ENCODE peak calls at places on chromosomes 6 and 20, in four cellular contexts. R is MM.1S, X is GM23338, M is fibroblast of lung. B is an unnamed sample.

GRCh38 chr6:152353440-152353839 is 283.7 kb downstream of the SYNE1 start:
- DNase-seq in R (no peak), X (no peak), M (no peak), B (no peak)

GRCh38 chr6:122749451-122750050 is 30.0 kb upstream of the FABP7 start:
- DNase-seq in X (no peak), R (no peak), M (no peak), B (no peak)

GRCh38 chr20:17543531-17543961 is 12.4 kb upstream of the BFSP1 start:
- DNase-seq in R (no peak), X (no peak), M (peak), B (no peak)

GRCh38 chr20:2314759-2315439 is 19.1 kb downstream of the TGM3 start:
- DNase-seq in M (peak), R (no peak), X (no peak), B (peak)

GRCh38 chr6:112879920-112880413 is 532.8 kb downstream of the RFPL4B start:
- DNase-seq in X (peak), M (no peak), R (no peak), B (no peak)

GRCh38 chr6:169454872-169455204 is 201.2 kb upstream of the THBS2 start:
- DNase-seq in X (no peak), M (no peak), R (no peak), B (no peak)

GRCh38 chr6:38212579-38212978 is 393.1 kb downstream of the ZFAND3 start:
- DNase-seq in R (no peak), X (peak), M (no peak), B (no peak)

GRCh38 chr6:133804263-133804662 is 84.7 kb upstream of the TCF21 start:
- DNase-seq in R (no peak), M (peak), X (no peak), B (no peak)

GRCh38 chr6:40587240-40588069 is at the start of gene LRFN2:
- DNase-seq in X (peak), M (peak), R (peak), B (no peak)

GRCh38 chr6:49462599-49462926 is 490 bp downstream of the MMUT start:
- DNase-seq in R (no peak), M (no peak), X (peak), B (no peak)

GRCh38 chr6:155936551-155936950 is 480.9 kb upstream of the NOX3 start:
- DNase-seq in R (no peak), X (no peak), M (peak), B (no peak)

GRCh38 chr6:41697902-41698349 is 37.5 kb downstream of the TFEB start:
- DNase-seq in X (no peak), R (no peak), M (peak), B (no peak)

GRCh38 chr6:168181316-168181715 is 102.3 kb upstream of the FRMD1 start:
- DNase-seq in M (no peak), R (no peak), X (no peak), B (no peak)

GRCh38 chr6:156694679-156695078 is 82.5 kb upstream of the ARID1B start:
- DNase-seq in X (no peak), R (no peak), M (no peak), B (no peak)

GRCh38 chr6:70124882-70125535 is 177.9 kb downstream of the COL9A1 start:
- DNase-seq in M (peak), X (no peak), R (no peak), B (no peak)

GRCh38 chr20:59825944-59826759 is 107.3 kb downstream of the SYCP2 start:
- DNase-seq in X (no peak), M (no peak), R (no peak), B (peak)

GRCh38 chr6:149176971-149177667 is 140.4 kb upstream of the TAB2 start:
- DNase-seq in X (no peak), R (no peak), M (no peak), B (no peak)

GRCh38 chr20:62167474-62167873 is 15.4 kb upstream of the MTG2 start:
- DNase-seq in R (no peak), X (no peak), M (no peak), B (no peak)

GRCh38 chr6:22765015-22765414 is 195.6 kb downstream of the HDGFL1 start:
- DNase-seq in X (no peak), M (peak), R (no peak), B (no peak)

GRCh38 chr20:18032977-18033892 is 24.5 kb downstream of the OVOL2 start:
- DNase-seq in R (no peak), M (no peak), X (peak), B (no peak)

GRCh38 chr6:42454428-42454791 is 2.7 kb upstream of the TRERF1 start:
- DNase-seq in R (no peak), M (no peak), X (peak), B (no peak)

GRCh38 chr6:159038914-159039884 is 5.6 kb downstream of the TAGAP start:
- DNase-seq in X (no peak), M (peak), R (peak), B (peak)

GRCh38 chr20:57013741-57014140 is 252.7 kb downstream of the BMP7 start:
- DNase-seq in M (no peak), X (peak), R (no peak), B (no peak)

GRCh38 chr6:51533962-51534361 is 553.5 kb downstream of the PKHD1 start:
- DNase-seq in X (no peak), M (no peak), R (no peak), B (no peak)

GRCh38 chr20:10848810-10849370 is 175.1 kb upstream of the JAG1 start:
- DNase-seq in R (no peak), M (peak), X (peak), B (peak)

GRCh38 chr6:89562114-89562815 is 76.3 kb downstream of the LYRM2 start:
- DNase-seq in R (no peak), M (no peak), X (peak), B (no peak)

GRCh38 chr6:157787080-157787479 is 36.0 kb upstream of the SNX9 start:
- DNase-seq in R (no peak), M (peak), X (no peak), B (no peak)

GRCh38 chr6:153449279-153449678 is 318.2 kb upstream of the RGS17 start:
- DNase-seq in M (no peak), X (no peak), R (no peak), B (no peak)

DNA sequence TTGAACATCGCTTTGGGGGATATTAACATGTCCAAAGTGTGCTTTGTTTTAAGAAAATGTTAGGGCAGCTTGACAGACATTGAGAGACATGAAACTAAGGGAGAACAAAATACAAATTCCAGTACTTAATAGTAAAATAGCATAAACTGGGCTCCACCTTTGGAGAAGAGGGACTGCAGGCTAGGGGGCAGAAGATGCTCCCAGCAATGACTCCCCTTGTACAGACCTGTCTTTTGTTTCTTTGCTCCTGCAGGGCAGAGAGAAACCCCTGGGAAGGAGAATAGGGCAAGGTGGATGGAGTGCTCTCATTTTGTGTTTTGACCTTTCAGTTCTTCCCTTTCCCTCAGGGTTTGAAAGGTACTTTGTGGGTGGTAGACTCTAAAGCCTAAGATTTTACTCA is 115.6 kb upstream of the PLCB4 start:
- DNase-seq in R (no peak), X (peak), M (no peak), B (no peak)
- H2AFZ ChIP-seq in R (no peak), X (no peak), M (no peak), B (no peak)

GRCh38 chr20:43916875-43917371 is 2.3 kb downstream of the TOX2 start:
- DNase-seq in X (peak), M (peak), R (peak), B (no peak)

GRCh38 chr20:43916073-43916874 is 1.6 kb downstream of the TOX2 start:
- DNase-seq in X (peak), M (peak), R (no peak), B (no peak)

GRCh38 chr20:43914286-43914685 is 366 bp upstream of the TOX2 start:
- DNase-seq in M (no peak), X (no peak), R (no peak), B (no peak)

GRCh38 chr20:43914697-43915208 is at the start of gene TOX2:
- DNase-seq in M (peak), X (peak), R (peak), B (no peak)

DNA sequence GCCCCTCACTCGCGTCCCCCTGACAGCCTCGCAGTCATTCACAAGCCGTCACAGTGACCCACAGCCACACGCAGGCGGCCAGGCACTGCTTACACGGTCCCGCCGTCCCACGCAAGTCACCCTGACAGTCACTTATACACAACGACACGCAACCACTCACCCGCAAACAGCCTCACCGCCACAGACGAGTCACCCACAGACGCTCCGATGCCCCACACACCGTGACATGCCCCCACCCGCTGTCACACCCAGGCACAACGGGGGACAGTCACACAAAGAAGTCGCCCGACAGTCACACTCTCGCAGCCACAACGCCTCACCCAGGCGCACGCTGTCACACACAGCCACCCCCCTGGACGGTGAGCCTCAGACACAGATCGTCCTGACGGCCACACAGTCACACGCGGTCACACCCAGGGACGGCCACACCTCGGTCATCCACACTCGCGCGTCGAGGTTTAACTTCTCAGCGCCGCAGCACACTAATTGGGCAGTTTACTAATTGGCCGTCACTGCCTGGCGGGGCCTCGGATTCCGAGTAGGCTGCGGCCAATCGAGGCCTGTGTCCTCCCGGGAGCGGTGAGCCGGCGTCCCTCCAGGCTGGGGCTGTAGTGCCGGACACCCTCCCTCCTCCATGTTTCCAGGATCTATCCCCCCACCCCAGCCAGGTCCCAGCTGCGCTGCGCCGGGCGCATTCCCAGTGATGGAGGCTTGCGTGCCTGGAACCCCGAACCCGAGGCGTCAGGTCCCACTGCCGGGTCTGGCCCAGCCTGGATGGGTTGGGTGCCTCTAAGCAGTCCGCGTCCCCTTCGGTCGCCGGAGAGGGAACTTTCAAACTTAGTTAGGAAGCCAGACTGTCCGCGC is 789 bp downstream of the TOX2 start:
- DNase-seq in M (peak), X (peak), R (no peak), B (no peak)
- TF ChIP-seq EZH2 in M (no peak), X (peak), R (no peak), B (peak)

GRCh38 chr6:96450082-96450759 is 71.4 kb upstream of the UFL1 start:
- DNase-seq in X (no peak), M (no peak), R (no peak), B (no peak)

DNA sequence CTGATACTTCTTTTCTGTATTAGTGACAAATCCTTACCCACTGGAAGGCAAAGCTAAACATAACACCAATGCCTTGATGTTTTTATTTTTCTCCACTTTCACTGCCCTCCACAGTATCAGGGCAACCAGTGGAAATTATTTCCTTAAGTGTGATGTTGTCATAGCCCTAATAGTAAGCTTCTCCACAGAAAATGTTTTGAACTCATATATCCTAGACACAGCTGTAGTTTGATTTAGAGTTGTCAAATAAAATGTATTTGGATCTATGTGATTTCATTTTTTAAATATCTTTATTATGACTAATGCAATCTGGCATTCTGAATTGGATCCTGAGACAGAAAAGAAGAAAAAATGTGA is 70.9 kb upstream of the UFL1 start:
- DNase-seq in X (no peak), M (no peak), R (no peak), B (no peak)
- H2AFZ ChIP-seq in X (no peak), M (no peak), R (no peak), B (no peak)

DNA sequence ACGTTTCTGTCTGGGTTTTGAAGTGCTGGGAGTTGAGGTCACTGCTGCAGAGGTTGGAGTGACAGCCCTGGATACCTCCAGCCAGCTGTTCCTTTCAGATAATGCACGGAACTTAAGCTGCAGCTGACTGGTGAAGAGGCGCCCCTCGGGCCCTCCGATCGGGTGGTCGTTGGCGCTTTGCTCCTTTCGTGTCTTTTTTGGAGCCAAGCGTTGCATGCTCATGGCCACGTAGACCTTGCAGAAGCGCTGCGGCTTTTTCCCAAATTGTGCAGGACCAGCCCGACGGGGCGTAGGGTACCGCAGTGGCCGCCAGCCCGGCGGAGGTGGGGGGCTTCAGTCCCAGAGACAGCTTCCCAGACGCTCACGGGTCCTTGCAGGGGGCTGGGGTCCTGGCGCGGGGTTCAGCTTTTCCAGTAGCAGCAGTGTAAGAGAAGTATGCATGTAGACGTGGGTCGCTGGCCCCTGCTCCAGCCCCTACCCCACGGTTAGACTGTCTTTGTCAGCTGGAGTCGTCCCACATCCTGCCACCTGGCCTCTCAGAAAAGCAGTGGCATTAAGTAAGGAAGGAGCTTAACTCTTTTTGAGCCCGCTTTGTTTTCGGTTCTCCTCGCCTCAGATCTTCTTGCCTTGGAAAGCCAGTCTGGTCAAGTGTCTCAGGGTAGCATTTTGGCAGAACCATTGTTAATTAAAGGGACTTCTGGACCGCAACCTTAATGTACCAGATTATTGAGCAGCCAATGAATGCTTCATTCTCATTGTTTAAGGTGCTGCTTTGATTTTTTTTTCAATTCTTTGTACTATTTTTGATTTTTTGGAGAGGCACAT is 838 bp downstream of the TNFAIP3 start:
- DNase-seq in M (peak), X (peak), R (peak), B (no peak)
- TF ChIP-seq EZH2 in M (no peak), X (no peak), R (no peak), B (no peak)

GRCh38 chr6:80029442-80029841 is 25.0 kb downstream of the TTK start:
- DNase-seq in M (no peak), X (no peak), R (no peak), B (no peak)
- H2AFZ ChIP-seq in M (no peak), X (no peak), R (no peak), B (no peak)

DNA sequence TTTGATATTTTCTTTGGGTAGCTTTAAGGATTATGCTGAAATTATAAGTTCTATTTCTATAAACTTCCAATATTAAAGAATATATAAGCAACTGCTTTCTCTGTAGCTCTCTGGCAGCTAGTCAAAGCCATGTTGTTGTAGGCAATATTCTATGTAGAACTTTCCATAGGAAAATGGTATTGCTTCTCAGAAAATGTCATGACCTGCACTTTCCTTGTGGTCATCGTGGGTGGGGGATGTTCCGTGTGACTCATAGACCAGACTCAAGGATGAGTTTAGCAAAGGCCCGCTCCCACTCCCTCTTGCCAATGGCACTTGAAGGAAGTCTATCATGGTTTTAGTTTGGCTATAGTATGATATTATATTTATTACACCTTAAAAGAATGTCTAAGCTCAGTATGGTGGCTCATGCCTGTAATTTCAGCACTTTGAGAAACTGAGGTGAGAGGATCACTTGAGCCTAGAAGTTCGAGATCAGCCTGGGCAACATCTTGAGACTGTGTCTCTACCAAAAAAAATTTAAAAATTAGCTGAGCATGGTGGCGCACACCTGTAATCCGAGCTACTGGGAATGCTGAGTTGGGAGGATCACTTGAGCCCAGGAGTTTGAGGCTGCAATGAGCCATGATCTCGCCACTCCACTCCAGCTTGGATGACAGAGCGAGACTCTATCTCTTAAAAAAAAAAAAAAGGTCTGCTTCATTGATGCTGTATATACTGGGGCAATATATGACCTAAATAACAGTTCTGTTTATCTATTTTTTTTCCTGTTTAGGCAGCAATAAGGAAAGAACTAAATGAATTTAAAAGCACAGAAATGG is 36.6 kb upstream of the LTV1 start:
- DNase-seq in R (no peak), X (no peak), M (peak), B (no peak)
- TF ChIP-seq EZH2 in R (no peak), X (no peak), M (no peak), B (no peak)

B was measured in keratinocyte.